ENCODE peak calls at places on chromosome 2, in four cellular contexts. I is fibroblast of villous mesenchyme, O is adipocyte, F is foreskin fibroblast. J is an unnamed sample.

GRCh38 chr2:205474746-205475145 is 207.6 kb upstream of the NRP2 start:
- DNase-seq in I (peak), O (peak), F (peak), J (no peak)

GRCh38 chr2:207624170-207625013 is 802 bp downstream of the METTL21A start:
- DNase-seq in I (peak), O (peak), F (peak), J (peak)

GRCh38 chr2:43594875-43595274 is 963 bp downstream of the THADA start:
- DNase-seq in I (no peak), O (no peak), F (no peak), J (no peak)

GRCh38 chr2:127664895-127665225 is 10.5 kb downstream of the LIMS2 start:
- DNase-seq in I (no peak), O (no peak), F (no peak), J (no peak)

GRCh38 chr2:18719978-18720775 is 130.8 kb upstream of the NT5C1B start:
- DNase-seq in I (peak), O (peak), F (peak), J (no peak)

GRCh38 chr2:213121677-213122076 is 29.7 kb downstream of the IKZF2 start:
- DNase-seq in I (no peak), O (no peak), F (no peak), J (no peak)

GRCh38 chr2:191677091-191677645 is 768 bp upstream of the NABP1 start:
- DNase-seq in I (peak), O (peak), F (peak), J (no peak)

GRCh38 chr2:96116879-96117533 is 635 bp upstream of the ADRA2B start:
- DNase-seq in I (peak), O (peak), F (peak), J (no peak)

GRCh38 chr2:38264649-38265322 is 112.3 kb downstream of the ATL2 start:
- DNase-seq in I (no peak), O (peak), F (peak), J (no peak)

GRCh38 chr2:71658771-71659170 is 205.4 kb downstream of the DYSF start:
- DNase-seq in I (no peak), O (no peak), F (no peak), J (no peak)

GRCh38 chr2:115171751-115172150 is 729.3 kb downstream of the DPP10 start:
- DNase-seq in I (no peak), O (no peak), F (no peak), J (no peak)

GRCh38 chr2:106882658-106883057 is 3.3 kb downstream of the ST6GAL2 start:
- DNase-seq in I (no peak), O (no peak), F (peak), J (no peak)

GRCh38 chr2:229669841-229670240 is 44.5 kb downstream of the DNER start:
- DNase-seq in I (no peak), O (no peak), F (peak), J (no peak)

GRCh38 chr2:218892693-218893348 is 12.2 kb downstream of the WNT10A start:
- DNase-seq in I (peak), O (peak), F (peak), J (peak)

GRCh38 chr2:226888971-226889370 is 53.1 kb downstream of the RHBDD1 start:
- DNase-seq in I (no peak), O (peak), F (peak), J (no peak)

GRCh38 chr2:64677530-64677929 is 23.8 kb upstream of the SERTAD2 start:
- DNase-seq in I (no peak), O (no peak), F (no peak), J (no peak)

GRCh38 chr2:236375973-236376476 is 111.8 kb upstream of the ASB18 start:
- DNase-seq in I (no peak), O (no peak), F (no peak), J (no peak)

GRCh38 chr2:161223139-161223732 is 63.0 kb downstream of the TANK start:
- DNase-seq in I (peak), O (peak), F (peak), J (peak)

GRCh38 chr2:69046221-69046662 is 33.3 kb downstream of the ANTXR1 start:
- DNase-seq in I (peak), O (peak), F (peak), J (no peak)

GRCh38 chr2:217943379-217944321 is 59.1 kb downstream of the TNS1 start:
- DNase-seq in I (peak), O (peak), F (peak), J (no peak)

GRCh38 chr2:62309465-62310091 is 113.7 kb downstream of the B3GNT2 start:
- DNase-seq in I (peak), O (no peak), F (peak), J (no peak)

GRCh38 chr2:105329197-105329554 is 359 bp downstream of the TGFBRAP1 start:
- DNase-seq in I (no peak), O (no peak), F (no peak), J (no peak)

GRCh38 chr2:40164736-40165502 is 287.0 kb downstream of the SLC8A1 start:
- DNase-seq in I (no peak), O (no peak), F (peak), J (no peak)

GRCh38 chr2:82992948-82993347 is 1466.1 kb downstream of the SUCLG1 start:
- DNase-seq in I (no peak), O (no peak), F (no peak), J (no peak)

GRCh38 chr2:234331566-234331965 is 165.3 kb downstream of the ARL4C start:
- DNase-seq in I (no peak), O (no peak), F (no peak), J (no peak)

GRCh38 chr2:85537600-85538506 is 1.1 kb upstream of the MAT2A start:
- DNase-seq in I (peak), O (peak), F (peak), J (peak)

GRCh38 chr2:158912122-158912521 is 56.3 kb upstream of the TANC1 start:
- DNase-seq in I (no peak), O (no peak), F (no peak), J (no peak)

GRCh38 chr2:211745295-211746097 is 793.1 kb downstream of the ERBB4 start:
- DNase-seq in I (peak), O (peak), F (peak), J (peak)

GRCh38 chr2:180980185-180980942 is at the start of gene UBE2E3:
- DNase-seq in I (peak), O (peak), F (peak), J (peak)

GRCh38 chr2:209425082-209426071 is 1.5 kb downstream of the MAP2 start:
- DNase-seq in I (peak), O (peak), F (peak), J (peak)

GRCh38 chr2:67792796-67793195 is 270.0 kb downstream of the C1D start:
- DNase-seq in I (no peak), O (no peak), F (peak), J (no peak)

GRCh38 chr2:197296861-197297260 is 13.7 kb downstream of the ANKRD44 start:
- DNase-seq in I (no peak), O (no peak), F (no peak), J (no peak)

GRCh38 chr2:168641636-168642035 is 160.8 kb upstream of the NOSTRIN start:
- DNase-seq in I (no peak), O (no peak), F (peak), J (no peak)

GRCh38 chr2:174072069-174072468 is 106.9 kb upstream of the SP3 start:
- DNase-seq in I (no peak), O (no peak), F (no peak), J (no peak)

GRCh38 chr2:14533106-14533757 is 99.3 kb upstream of the LRATD1 start:
- DNase-seq in I (no peak), O (no peak), F (no peak), J (no peak)

GRCh38 chr2:135037831-135038230 is 9.4 kb downstream of the MAP3K19 start:
- DNase-seq in I (peak), O (no peak), F (peak), J (no peak)

GRCh38 chr2:70948350-70949003 is 12.8 kb downstream of the ATP6V1B1 start:
- DNase-seq in I (peak), O (peak), F (peak), J (peak)